ENCODE peak calls at places on chromosomes 16 and 17, in four cellular contexts. D, M, S and J are unnamed samples.

GRCh38 chr16:65837431-65837986 is 529.0 kb upstream of the CDH5 start:
- DNase-seq in D (no peak), M (no peak), S (no peak), J (no peak)

GRCh38 chr17:19019041-19019941 is 14.7 kb upstream of the FAM83G start:
- DNase-seq in D (no peak), M (no peak), S (peak), J (no peak)

GRCh38 chr16:67024384-67024896 is 4.5 kb upstream of the CBFB start:
- DNase-seq in D (no peak), M (no peak), S (no peak), J (no peak)

GRCh38 chr16:361872-362701 is 8.3 kb downstream of the MRPL28 start:
- DNase-seq in D (no peak), M (peak), S (peak), J (peak)

GRCh38 chr16:72355561-72355960 is 183.6 kb upstream of the PMFBP1 start:
- DNase-seq in D (no peak), M (no peak), S (no peak), J (no peak)

GRCh38 chr17:4116516-4116915 is 26.3 kb downstream of the ZZEF1 start:
- DNase-seq in D (no peak), M (no peak), S (no peak), J (no peak)

GRCh38 chr16:81042821-81043220 is 7.2 kb downstream of the ATMIN start:
- DNase-seq in D (no peak), M (no peak), S (no peak), J (no peak)

GRCh38 chr17:48351916-48352332 is 78.1 kb downstream of the SKAP1 start:
- DNase-seq in D (no peak), M (no peak), S (no peak), J (peak)

GRCh38 chr16:65697061-65697460 is 575.2 kb upstream of the CDH11 start:
- DNase-seq in D (no peak), M (no peak), S (no peak), J (no peak)

GRCh38 chr16:88977028-88977844 is at the start of gene CBFA2T3:
- DNase-seq in D (no peak), M (no peak), S (no peak), J (peak)

GRCh38 chr17:28471531-28472342 is 1.7 kb upstream of the SLC13A2 start:
- DNase-seq in D (no peak), M (no peak), S (no peak), J (no peak)

GRCh38 chr16:65111306-65111705 is 10.6 kb downstream of the CDH11 start:
- DNase-seq in D (no peak), M (no peak), S (no peak), J (no peak)

GRCh38 chr16:1537763-1538289 is 4.4 kb downstream of the TMEM204 start:
- DNase-seq in D (no peak), M (no peak), S (no peak), J (no peak)

GRCh38 chr16:55264949-55265348 is 59.1 kb upstream of the IRX6 start:
- DNase-seq in D (no peak), M (no peak), S (no peak), J (no peak)

GRCh38 chr17:76151896-76152454 is 10.9 kb upstream of the FOXJ1 start:
- DNase-seq in D (no peak), M (no peak), S (no peak), J (no peak)

GRCh38 chr17:70775667-70776066 is 606.3 kb downstream of the KCNJ2 start:
- DNase-seq in D (no peak), M (no peak), S (no peak), J (no peak)

GRCh38 chr16:13146829-13147228 is 245.4 kb downstream of the SHISA9 start:
- DNase-seq in D (no peak), M (no peak), S (no peak), J (no peak)

GRCh38 chr16:89507834-89508590 is at the start of gene SPG7:
- DNase-seq in D (no peak), M (peak), S (peak), J (peak)

GRCh38 chr17:76353004-76353598 is 615 bp downstream of the PRPSAP1 start:
- DNase-seq in D (no peak), M (no peak), S (no peak), J (peak)

GRCh38 chr17:2871720-2872119 is 75.5 kb downstream of the RAP1GAP2 start:
- DNase-seq in D (no peak), M (no peak), S (no peak), J (no peak)

GRCh38 chr17:38358586-38359513 is 7.2 kb downstream of the SOCS7 start:
- DNase-seq in D (no peak), M (no peak), S (peak), J (no peak)

GRCh38 chr17:45087978-45088377 is 26.9 kb downstream of the NMT1 start:
- DNase-seq in D (no peak), M (no peak), S (no peak), J (no peak)

GRCh38 chr16:5001571-5001970 is 32.2 kb downstream of the NAGPA start:
- DNase-seq in D (no peak), M (no peak), S (no peak), J (peak)

GRCh38 chr16:82761236-82761635 is 134.5 kb downstream of the CDH13 start:
- DNase-seq in D (no peak), M (no peak), S (no peak), J (no peak)